ENCODE peak calls at places on chromosomes 13 and 19, in eight cellular contexts. A is uterus, Y is esophagus squamous epithelium, H is breast epithelium, X is A549, G is tibial nerve, V is suprapubic skin, M is K562. T is an unnamed sample.

GRCh38 chr13:30577381-30577780 is 40.3 kb upstream of the USPL1 start:
- DNase-seq in A (no peak), Y (no peak), H (no peak), X (peak; percentile 43), G (no peak), V (no peak), M (peak; percentile 65), T (no peak)

GRCh38 chr19:49110567-49110966 is 3.6 kb upstream of the LIN7B start:
- DNase-seq in A (no peak), Y (no peak), H (no peak), X (no peak), G (no peak), V (no peak), M (no peak), T (no peak)

GRCh38 chr13:113967729-113968462 is 6.0 kb downstream of the C13orf46 start:
- DNase-seq in A (no peak), Y (no peak), H (no peak), X (no peak), G (no peak), V (no peak), M (no peak), T (no peak)

GRCh38 chr19:19403373-19403901 is 2.0 kb upstream of the GATAD2A start:
- DNase-seq in A (no peak), Y (no peak), H (no peak), X (no peak), G (no peak), V (no peak), M (peak; percentile 71), T (no peak)

GRCh38 chr13:25037057-25037813 is 58.7 kb upstream of the PABPC3 start:
- DNase-seq in A (no peak), Y (no peak), H (no peak), X (peak; percentile 67), G (no peak), V (no peak), M (peak; percentile 66), T (no peak)

GRCh38 chr13:88744289-88744688 is 1073.1 kb downstream of the SLITRK5 start:
- DNase-seq in A (no peak), Y (no peak), H (no peak), X (no peak), G (no peak), V (no peak), M (no peak), T (no peak)

GRCh38 chr13:35140321-35140720 is 198.3 kb downstream of the NBEA start:
- DNase-seq in A (no peak), Y (no peak), H (no peak), X (no peak), G (no peak), V (no peak), M (no peak), T (no peak)

GRCh38 chr19:55579766-55580621 is 654 bp downstream of the ZNF579 start:
- DNase-seq in A (no peak), Y (no peak), H (no peak), X (peak; percentile 44), G (no peak), V (no peak), M (peak; percentile 50), T (no peak)

GRCh38 chr19:17107546-17108452 is 32.2 kb downstream of the MYO9B start:
- DNase-seq in A (peak; percentile 96), Y (no peak), H (peak; percentile 77), X (peak; percentile 86), G (peak; percentile 48), V (peak; percentile 94), M (no peak), T (no peak)

GRCh38 chr13:90447735-90448103 is 899.8 kb upstream of the MIR17HG start:
- DNase-seq in A (no peak), Y (no peak), H (no peak), X (peak; percentile 36), G (no peak), V (no peak), M (no peak), T (no peak)

GRCh38 chr13:75636339-75637095 is 387 bp downstream of the LMO7 start:
- DNase-seq in A (peak; percentile 16), Y (no peak), H (no peak), X (no peak), G (no peak), V (no peak), M (no peak), T (peak; percentile 42)

GRCh38 chr13:67099494-67099893 is 130.6 kb downstream of the PCDH9 start:
- DNase-seq in A (no peak), Y (no peak), H (no peak), X (no peak), G (no peak), V (no peak), M (no peak), T (no peak)

GRCh38 chr13:111280226-111280625 is 40.2 kb upstream of the TEX29 start:
- DNase-seq in A (no peak), Y (no peak), H (no peak), X (no peak), G (no peak), V (no peak), M (no peak), T (no peak)

GRCh38 chr19:940591-941291 is 14.9 kb downstream of the ARID3A start:
- DNase-seq in A (peak; percentile 47), Y (no peak), H (peak; percentile 72), X (peak; percentile 68), G (peak; percentile 59), V (peak; percentile 89), M (no peak), T (peak; percentile 94)

GRCh38 chr19:11278670-11279069 is 16.3 kb upstream of the DOCK6 start:
- DNase-seq in A (no peak), Y (no peak), H (no peak), X (no peak), G (no peak), V (no peak), M (no peak), T (no peak)

GRCh38 chr19:49792829-49793560 is 20.1 kb downstream of the FUZ start:
- DNase-seq in A (no peak), Y (no peak), H (no peak), X (no peak), G (no peak), V (no peak), M (no peak), T (no peak)

GRCh38 chr19:1746401-1747284 is 6.7 kb upstream of the ONECUT3 start:
- DNase-seq in A (no peak), Y (no peak), H (no peak), X (peak; percentile 68), G (no peak), V (no peak), M (peak; percentile 54), T (no peak)

GRCh38 chr13:27199691-27200090 is 28.1 kb upstream of the USP12 start:
- DNase-seq in A (no peak), Y (no peak), H (no peak), X (no peak), G (no peak), V (no peak), M (no peak), T (no peak)

GRCh38 chr19:41273076-41273475 is 8.9 kb downstream of the HNRNPUL1 start:
- DNase-seq in A (no peak), Y (no peak), H (no peak), X (no peak), G (no peak), V (no peak), M (no peak), T (no peak)

GRCh38 chr19:8390617-8390981 is 439 bp downstream of the RAB11B start:
- DNase-seq in A (peak; percentile 97), Y (peak; percentile 59), H (peak; percentile 98), X (peak; percentile 94), G (peak; percentile 97), V (peak; percentile 98), M (peak; percentile 94), T (peak; percentile 97)

GRCh38 chr19:8391274-8392016 is 1.3 kb downstream of the RAB11B start:
- DNase-seq in A (no peak), Y (no peak), H (no peak), X (no peak), G (no peak), V (no peak), M (no peak), T (no peak)

GRCh38 chr19:8393192-8393870 is 3.2 kb downstream of the RAB11B start:
- DNase-seq in A (no peak), Y (no peak), H (no peak), X (no peak), G (no peak), V (no peak), M (no peak), T (no peak)

GRCh38 chr19:8393871-8394250 is 3.7 kb downstream of the RAB11B start:
- DNase-seq in A (no peak), Y (no peak), H (no peak), X (no peak), G (no peak), V (no peak), M (no peak), T (no peak)

GRCh38 chr19:8392017-8392591 is 1.9 kb downstream of the RAB11B start:
- DNase-seq in A (no peak), Y (no peak), H (no peak), X (no peak), G (no peak), V (no peak), M (no peak), T (no peak)
- H3K4me3 ChIP-seq in A (no peak overlapping the region), Y (no peak overlapping the region), H (peak overlapping the region; percentile 96), X (no peak overlapping the region), G (peak overlapping the region; percentile 99), V (peak overlapping the region; percentile 74), M (no peak overlapping the region), T (no peak overlapping the region)

DNA sequence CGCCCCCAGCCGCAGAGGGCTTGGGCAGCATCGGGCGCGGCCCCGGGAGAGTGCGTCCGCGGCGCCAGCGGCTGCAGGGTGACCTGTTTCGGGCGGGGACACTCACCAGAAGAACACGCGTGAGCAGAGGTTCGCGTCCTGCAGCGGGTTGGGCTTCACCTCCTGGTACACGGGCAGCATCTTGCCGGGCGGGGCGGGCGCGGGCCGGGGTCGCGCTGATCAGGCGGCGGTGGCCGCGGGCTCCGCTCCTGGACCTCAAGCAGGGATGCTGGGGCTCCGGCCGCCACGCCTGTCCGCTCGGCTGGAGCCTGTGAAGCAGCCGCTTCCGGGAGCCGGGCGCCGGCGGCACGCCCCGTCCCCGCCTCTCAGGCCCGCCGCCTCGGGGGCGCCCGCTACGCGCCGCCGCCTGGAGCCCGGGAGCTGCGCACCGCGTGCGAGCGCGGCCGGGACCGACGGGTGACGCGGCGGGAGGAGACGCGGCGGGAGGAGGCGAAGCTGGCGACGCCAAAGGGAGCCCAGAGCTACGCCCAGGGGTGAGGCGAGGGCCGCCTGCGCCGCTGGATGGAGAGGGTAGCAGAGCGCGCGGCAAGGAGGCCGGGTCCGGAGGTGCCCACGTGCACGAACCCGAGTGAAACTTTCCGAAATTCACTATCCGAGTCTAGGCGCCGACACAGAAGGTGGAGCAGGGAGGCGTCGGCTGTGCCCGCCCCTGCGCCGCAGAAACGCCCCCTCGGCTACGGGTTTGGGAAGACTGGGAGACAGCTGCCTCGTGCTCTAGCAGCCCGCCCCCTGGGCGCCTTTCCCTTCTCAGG is at the start of gene ABCC4:
- DNase-seq in A (peak; percentile 17), Y (no peak), H (no peak), X (peak; percentile 81), G (no peak), V (no peak), M (peak; percentile 81), T (peak; percentile 81)
- H3K27ac ChIP-seq in A (peak within 1 kb of the TSS; percentile 70), Y (peak within 1 kb of the TSS; percentile 76), H (no peak within 1 kb of the TSS), X (peak within 1 kb of the TSS; percentile 96), G (peak within 1 kb of the TSS; percentile 72), V (peak within 1 kb of the TSS; percentile 48), M (peak within 1 kb of the TSS; percentile 88), T (peak within 1 kb of the TSS; percentile 79)

GRCh38 chr19:6739390-6739883 is at the start of gene TRIP10:
- DNase-seq in A (peak; percentile 90), Y (peak; percentile 40), H (peak; percentile 79), X (peak; percentile 78), G (peak; percentile 85), V (no peak), M (peak; percentile 85), T (peak; percentile 87)
- TF ChIP-seq POLR2A in A (peak; percentile 40), Y (no peak), H (no peak), X (peak; percentile 22), G (peak; percentile 72), V (no peak), M (peak; percentile 26), T (peak; percentile 72)

GRCh38 chr19:47700934-47701716 is 12.1 kb upstream of the EHD2 start:
- DNase-seq in A (no peak), Y (no peak), H (no peak), X (no peak), G (no peak), V (no peak), M (no peak), T (no peak)
- H3K4me3 ChIP-seq in A (no peak overlapping the region), Y (no peak overlapping the region), H (no peak overlapping the region), X (no peak overlapping the region), G (no peak overlapping the region), V (no peak overlapping the region), M (no peak overlapping the region), T (no peak overlapping the region)